ENCODE peak calls at places on chromosomes 5 and 9, in four cellular contexts. W, U, D and F are unnamed samples.

GRCh38 chr9:100324594-100325200 is 28.0 kb downstream of the TEX10 start:
- DNase-seq in W (no peak), U (no peak), D (no peak), F (peak; percentile 9)

GRCh38 chr5:55467862-55468551 is 66.8 kb downstream of the PLPP1 start:
- DNase-seq in W (no peak), U (no peak), D (no peak), F (no peak)

GRCh38 chr5:166767858-166768257 is 1523.6 kb upstream of the WWC1 start:
- DNase-seq in W (no peak), U (no peak), D (no peak), F (no peak)

GRCh38 chr9:82797539-82797938 is 265.4 kb downstream of the RASEF start:
- DNase-seq in W (no peak), U (no peak), D (no peak), F (no peak)

GRCh38 chr5:14444988-14445387 is 136.6 kb upstream of the OTULINL start:
- DNase-seq in W (no peak), U (no peak), D (no peak), F (no peak)

GRCh38 chr9:72149231-72149975 is at the start of gene GDA:
- DNase-seq in W (no peak), U (no peak), D (peak; percentile 76), F (no peak)

GRCh38 chr9:37977851-37978250 is 73.9 kb upstream of the SLC25A51 start:
- DNase-seq in W (no peak), U (no peak), D (no peak), F (no peak)

GRCh38 chr5:65334077-65334476 is 147.6 kb downstream of the ADAMTS6 start:
- DNase-seq in W (no peak), U (no peak), D (no peak), F (no peak)

GRCh38 chr5:9015937-9016270 is 530.0 kb downstream of the SEMA5A start:
- DNase-seq in W (no peak), U (no peak), D (no peak), F (no peak)

GRCh38 chr5:176536132-176536901 is 885 bp downstream of the RNF44 start:
- DNase-seq in W (no peak), U (peak; percentile 76), D (peak; percentile 79), F (peak; percentile 59)

GRCh38 chr9:131422241-131422792 is 28.4 kb downstream of the PRRC2B start:
- DNase-seq in W (no peak), U (no peak), D (no peak), F (no peak)

GRCh38 chr5:134824681-134825080 is 21.1 kb upstream of the C5orf24 start:
- DNase-seq in W (no peak), U (no peak), D (no peak), F (no peak)

GRCh38 chr9:515665-516064 is 301.0 kb downstream of the DOCK8 start:
- DNase-seq in W (no peak), U (no peak), D (no peak), F (no peak)

GRCh38 chr5:9698125-9698848 is 68.1 kb upstream of the TAS2R1 start:
- DNase-seq in W (no peak), U (no peak), D (no peak), F (no peak)

GRCh38 chr9:130182090-130182909 is 10.1 kb downstream of the NCS1 start:
- DNase-seq in W (no peak), U (peak; percentile 54), D (no peak), F (no peak)

GRCh38 chr5:122880749-122881148 is 35.3 kb downstream of the SNX24 start:
- DNase-seq in W (peak; percentile 26), U (no peak), D (no peak), F (no peak)

GRCh38 chr5:71782393-71782770 is 63.3 kb downstream of the CARTPT start:
- DNase-seq in W (peak; percentile 24), U (no peak), D (no peak), F (no peak)

GRCh38 chr5:176843673-176844072 is 33.3 kb downstream of the UNC5A start:
- DNase-seq in W (no peak), U (no peak), D (no peak), F (no peak)

GRCh38 chr5:106873558-106873957 is 797.2 kb downstream of the EFNA5 start:
- DNase-seq in W (no peak), U (no peak), D (no peak), F (no peak)

GRCh38 chr9:121350993-121351561 is 19.0 kb downstream of the STOM start:
- DNase-seq in W (no peak), U (peak; percentile 28), D (no peak), F (no peak)

GRCh38 chr5:86864022-86864421 is 246.3 kb downstream of the COX7C start:
- DNase-seq in W (no peak), U (no peak), D (no peak), F (no peak)

GRCh38 chr9:17021379-17021970 is 113.4 kb upstream of the CNTLN start:
- DNase-seq in W (no peak), U (no peak), D (no peak), F (no peak)

GRCh38 chr5:176447538-176447981 is 625 bp upstream of the FAF2 start:
- DNase-seq in W (no peak), U (peak; percentile 58), D (peak; percentile 78), F (no peak)

GRCh38 chr5:150647275-150648251 is 7.1 kb downstream of the SYNPO start:
- DNase-seq in W (no peak), U (no peak), D (no peak), F (no peak)

GRCh38 chr9:2743937-2744529 is 26.7 kb downstream of the KCNV2 start:
- DNase-seq in W (no peak), U (no peak), D (no peak), F (no peak)

GRCh38 chr5:144040615-144041394 is 129.7 kb downstream of the YIPF5 start:
- DNase-seq in W (no peak), U (no peak), D (no peak), F (no peak)

GRCh38 chr5:1525624-1525985 is 1.8 kb upstream of the LPCAT1 start:
- DNase-seq in W (no peak), U (no peak), D (no peak), F (no peak)

GRCh38 chr5:135085936-135086235 is 51.9 kb upstream of the PITX1 start:
- DNase-seq in W (no peak), U (no peak), D (no peak), F (no peak)

GRCh38 chr5:32297181-32298055 is 15.3 kb downstream of the MTMR12 start:
- DNase-seq in W (no peak), U (no peak), D (no peak), F (no peak)

GRCh38 chr5:141567513-141568117 is 51.2 kb downstream of the DIAPH1 start:
- DNase-seq in W (no peak), U (peak; percentile 29), D (no peak), F (no peak)

GRCh38 chr5:88691945-88692868 is 190.8 kb downstream of the MEF2C start:
- DNase-seq in W (no peak), U (no peak), D (peak; percentile 68), F (no peak)

GRCh38 chr5:175479125-175479881 is 943 bp downstream of the SFXN1 start:
- DNase-seq in W (no peak), U (no peak), D (no peak), F (peak; percentile 30)

GRCh38 chr5:135271533-135272310 is 127.3 kb downstream of the MACROH2A1 start:
- DNase-seq in W (no peak), U (peak; percentile 88), D (no peak), F (peak; percentile 29)

GRCh38 chr5:133930061-133930823 is 38.2 kb downstream of the C5orf15 start:
- DNase-seq in W (no peak), U (peak; percentile 37), D (no peak), F (no peak)

GRCh38 chr5:126020770-126021169 is 402.4 kb upstream of the GRAMD2B start:
- DNase-seq in W (no peak), U (no peak), D (no peak), F (no peak)

GRCh38 chr5:150948539-150948938 is 43.8 kb upstream of the ZNF300 start:
- DNase-seq in W (no peak), U (no peak), D (no peak), F (no peak)

GRCh38 chr5:168611163-168611562 is 32.0 kb upstream of the PANK3 start:
- DNase-seq in W (no peak), U (no peak), D (no peak), F (no peak)
- TF ChIP-seq HDAC2 in W (no peak), U (no peak), D (no peak), F (no peak)

GRCh38 chr5:52073993-52074689 is 690.9 kb downstream of the ISL1 start:
- DNase-seq in W (no peak), U (no peak), D (no peak), F (no peak)
- TF ChIP-seq POLR2AphosphoS5 in W (no peak), U (no peak), D (no peak), F (no peak)

DNA sequence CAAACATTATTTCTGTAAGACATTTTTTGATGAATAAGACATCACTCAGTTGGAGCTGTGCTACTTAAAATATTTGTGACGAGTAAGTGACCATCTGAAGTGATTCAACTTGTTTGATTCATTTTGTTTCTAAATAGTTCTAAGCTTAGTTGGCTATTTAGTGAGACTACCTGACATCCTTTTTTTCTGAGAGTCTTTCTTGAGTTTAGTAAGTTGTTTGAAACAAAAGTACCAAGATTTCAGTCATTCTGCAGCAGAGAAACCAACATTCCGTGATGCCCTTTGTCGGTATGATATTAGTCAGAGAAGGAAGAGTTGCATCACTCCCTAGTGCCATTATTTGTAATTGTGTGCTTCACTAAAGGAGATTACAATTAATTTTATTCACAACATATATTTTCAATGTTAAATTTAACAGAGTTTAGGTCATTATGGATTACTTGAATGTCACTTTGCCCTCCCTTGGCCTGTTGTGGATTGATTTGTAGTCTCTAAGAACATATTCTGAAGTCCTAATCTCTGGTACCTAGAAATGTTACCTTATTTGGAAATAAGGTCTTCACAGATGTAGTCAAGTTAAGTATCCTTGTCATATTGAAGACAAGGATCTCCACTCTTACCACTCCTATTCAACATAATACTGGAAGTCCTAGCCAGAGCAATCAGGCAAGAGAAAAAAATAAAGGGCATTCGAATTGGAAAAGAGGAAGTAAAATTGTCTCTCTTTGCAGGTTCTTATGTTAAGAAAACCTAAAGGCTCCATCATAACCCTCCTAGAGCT is 212.2 kb downstream of the PCSK1 start:
- DNase-seq in W (peak; percentile 25), U (no peak), D (no peak), F (no peak)
- TF ChIP-seq HDAC2 in W (no peak), U (no peak), D (no peak), F (no peak)

DNA sequence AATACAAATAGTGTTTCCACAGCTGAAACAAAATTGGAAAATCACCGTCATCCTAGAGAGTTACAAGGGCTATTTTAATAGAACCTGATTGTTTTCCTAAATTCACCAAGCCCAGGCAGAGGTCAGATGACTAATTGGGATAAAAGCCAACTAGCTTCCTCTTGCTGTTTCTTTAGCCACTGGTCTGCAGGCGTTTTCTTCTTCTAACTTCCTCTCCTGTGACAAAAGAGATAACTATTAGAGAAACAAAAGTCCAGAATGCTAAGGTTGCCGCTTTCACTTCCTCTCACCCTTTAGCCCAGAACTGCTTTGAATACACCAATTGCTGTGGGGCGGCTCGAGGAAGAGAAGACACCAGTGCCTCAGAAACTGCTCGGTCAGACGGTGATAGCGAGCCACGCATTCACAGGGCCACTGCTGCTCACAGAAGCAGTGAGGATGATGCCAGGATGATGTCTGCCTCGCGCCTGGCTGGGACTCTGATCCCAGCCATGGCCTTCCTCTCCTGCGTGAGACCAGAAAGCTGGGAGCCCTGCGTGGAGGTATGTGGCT is at the start of gene TLR4:
- DNase-seq in W (peak; percentile 45), U (no peak), D (no peak), F (no peak)
- TF ChIP-seq POLR2AphosphoS5 in W (no peak), U (no peak), D (no peak), F (no peak)